ENCODE peak calls at places on chromosomes 11 and 22, in nine cellular contexts. D is brain microvascular endothelial cell; Z is mucosa of descending colon; S is hepatocyte; K is stomach; X is effector memory CD4-positive, alpha-beta T cell; H is upper lobe of right lung; B is AG09309; N is body of pancreas. U is an unnamed sample.

GRCh38 chr11:94563176-94563847 is 3.9 kb upstream of the PIWIL4 start:
- DNase-seq in Z (no peak), X (no peak), K (no peak), H (no peak), N (no peak), D (peak; percentile 59), B (no peak), S (no peak), U (no peak)

GRCh38 chr22:49533886-49534285 is 293.8 kb downstream of the BRD1 start:
- DNase-seq in B (no peak), S (no peak), X (no peak), D (no peak), H (peak; percentile 57), N (no peak), Z (no peak), K (no peak), U (no peak)

GRCh38 chr22:19003518-19003917 is 67.4 kb upstream of the PRODH start:
- DNase-seq in K (no peak), X (no peak), S (no peak), B (no peak), D (no peak), N (no peak), Z (no peak), H (no peak), U (no peak)

GRCh38 chr11:32109138-32109537 is 18.3 kb downstream of the RCN1 start:
- DNase-seq in N (no peak), H (no peak), D (peak; percentile 61), Z (no peak), X (no peak), B (no peak), K (no peak), S (no peak), U (no peak)

GRCh38 chr22:41052661-41053490 is 39.5 kb upstream of the EP300 start:
- DNase-seq in H (no peak), K (no peak), N (no peak), Z (no peak), S (peak; percentile 57), X (no peak), B (peak; percentile 28), D (peak; percentile 51), U (no peak)

GRCh38 chr11:833114-833791 is 501 bp downstream of the CD151 start:
- DNase-seq in Z (peak; percentile 83), N (peak; percentile 74), K (peak; percentile 69), H (peak; percentile 86), S (peak; percentile 86), X (no peak), B (no peak), D (no peak), U (peak; percentile 73)

GRCh38 chr22:26975381-26975780 is 318.0 kb downstream of the MIAT start:
- DNase-seq in B (no peak), Z (no peak), N (no peak), S (no peak), K (no peak), X (no peak), D (no peak), H (no peak), U (no peak)

GRCh38 chr11:45413156-45413833 is 127.2 kb upstream of the SYT13 start:
- DNase-seq in K (no peak), S (no peak), H (no peak), X (no peak), D (no peak), Z (no peak), B (no peak), N (no peak), U (no peak)

GRCh38 chr11:27551127-27551526 is 44.6 kb upstream of the LIN7C start:
- DNase-seq in X (no peak), H (no peak), D (no peak), B (no peak), K (no peak), S (no peak), N (no peak), Z (no peak), U (no peak)

GRCh38 chr11:72216638-72217037 is at the start of gene FOLR2:
- DNase-seq in B (no peak), K (peak; percentile 13), H (no peak), Z (no peak), D (no peak), X (no peak), N (no peak), S (no peak), U (no peak)

GRCh38 chr11:123482225-123482624 is 52.2 kb downstream of the GRAMD1B start:
- DNase-seq in X (no peak), K (no peak), B (no peak), N (no peak), H (no peak), D (no peak), Z (no peak), S (no peak), U (no peak)

GRCh38 chr11:106420686-106421085 is 343.2 kb downstream of the AASDHPPT start:
- DNase-seq in D (no peak), S (no peak), K (no peak), B (no peak), X (no peak), Z (no peak), N (no peak), H (no peak), U (no peak)

GRCh38 chr11:43963221-43963620 is 20.8 kb downstream of the C11orf96 start:
- DNase-seq in B (no peak), S (no peak), Z (no peak), K (no peak), N (no peak), D (no peak), H (no peak), X (no peak), U (no peak)

GRCh38 chr22:42939451-42939881 is 75.5 kb downstream of the PACSIN2 start:
- DNase-seq in Z (no peak), X (no peak), H (peak; percentile 5), N (no peak), K (no peak), B (no peak), S (no peak), D (no peak), U (peak; percentile 51)

GRCh38 chr11:35139883-35140282 is 912 bp downstream of the CD44 start:
- DNase-seq in N (peak; percentile 46), S (no peak), K (no peak), X (no peak), B (no peak), H (no peak), Z (no peak), D (no peak), U (no peak)

GRCh38 chr11:35138949-35139881 is at the start of gene CD44:
- DNase-seq in B (peak; percentile 54), D (peak; percentile 56), S (peak; percentile 51), H (peak; percentile 84), X (peak; percentile 72), Z (peak; percentile 87), N (peak; percentile 86), K (peak; percentile 66), U (peak; percentile 86)

GRCh38 chr11:35141538-35141937 is 2.6 kb downstream of the CD44 start:
- DNase-seq in B (no peak), Z (peak; percentile 78), S (no peak), H (peak; percentile 79), K (peak; percentile 60), X (no peak), N (peak; percentile 65), D (no peak), U (peak; percentile 85)

GRCh38 chr11:35142481-35143207 is 3.7 kb downstream of the CD44 start:
- DNase-seq in N (peak; percentile 15), S (peak; percentile 48), Z (no peak), B (no peak), H (no peak), K (no peak), D (peak; percentile 49), X (no peak), U (peak; percentile 42)

GRCh38 chr11:35141034-35141433 is 2.1 kb downstream of the CD44 start:
- DNase-seq in Z (no peak), D (no peak), B (no peak), K (no peak), H (no peak), S (no peak), X (no peak), N (no peak), U (no peak)
- H3K4me3 ChIP-seq in Z (no peak overlapping the region), D (peak overlapping the region; percentile 97), B (peak overlapping the region; percentile 86), K (peak overlapping the region; percentile 67), H (peak overlapping the region; percentile 74), S (no peak overlapping the region), X (peak overlapping the region; percentile 85), N (no peak overlapping the region), U (peak overlapping the region; percentile 83)

DNA sequence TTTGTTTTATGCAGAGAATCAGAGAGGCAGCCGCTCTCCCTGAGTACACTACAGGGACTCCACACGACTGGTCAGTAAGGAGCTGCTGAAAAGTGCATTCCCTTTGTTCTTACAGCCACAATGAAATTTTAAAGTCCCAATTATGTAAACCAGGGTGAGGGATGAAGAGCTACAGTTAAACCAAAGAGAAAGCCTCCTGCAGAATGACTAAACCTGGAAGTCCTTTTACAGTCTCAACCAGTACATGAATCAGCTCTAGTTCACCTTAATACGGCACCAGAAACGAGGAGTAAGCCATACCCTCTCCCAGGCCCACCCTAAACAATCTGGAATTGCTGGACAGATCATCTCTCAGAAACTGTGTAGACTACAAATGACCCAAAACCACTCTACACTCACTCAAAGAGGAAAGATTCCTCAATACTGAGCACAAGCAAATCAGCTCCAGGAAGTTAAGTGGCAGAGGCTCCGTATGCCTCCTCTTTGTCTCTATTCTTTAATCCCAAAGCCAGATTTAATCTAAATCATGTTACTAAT is 113.1 kb downstream of the RBFOX2 start:
- DNase-seq in X (no peak), Z (no peak), N (no peak), H (no peak), S (no peak), B (no peak), K (no peak), D (no peak), U (no peak)
- H3K4me3 ChIP-seq in X (no peak overlapping the region), Z (no peak overlapping the region), N (no peak overlapping the region), H (peak overlapping the region; percentile 56), S (peak overlapping the region; percentile 20), B (no peak overlapping the region), K (peak overlapping the region; percentile 43), D (peak overlapping the region; percentile 57), U (peak overlapping the region; percentile 50)

GRCh38 chr11:11748706-11749365 is 92.9 kb upstream of the USP47 start:
- DNase-seq in Z (no peak), K (no peak), B (peak; percentile 3), D (peak; percentile 3), S (no peak), H (no peak), X (no peak), N (no peak), U (no peak)
- H3K4me3 ChIP-seq in Z (no peak overlapping the region), K (no peak overlapping the region), B (no peak overlapping the region), D (no peak overlapping the region), S (no peak overlapping the region), H (no peak overlapping the region), X (no peak overlapping the region), N (no peak overlapping the region), U (no peak overlapping the region)

DNA sequence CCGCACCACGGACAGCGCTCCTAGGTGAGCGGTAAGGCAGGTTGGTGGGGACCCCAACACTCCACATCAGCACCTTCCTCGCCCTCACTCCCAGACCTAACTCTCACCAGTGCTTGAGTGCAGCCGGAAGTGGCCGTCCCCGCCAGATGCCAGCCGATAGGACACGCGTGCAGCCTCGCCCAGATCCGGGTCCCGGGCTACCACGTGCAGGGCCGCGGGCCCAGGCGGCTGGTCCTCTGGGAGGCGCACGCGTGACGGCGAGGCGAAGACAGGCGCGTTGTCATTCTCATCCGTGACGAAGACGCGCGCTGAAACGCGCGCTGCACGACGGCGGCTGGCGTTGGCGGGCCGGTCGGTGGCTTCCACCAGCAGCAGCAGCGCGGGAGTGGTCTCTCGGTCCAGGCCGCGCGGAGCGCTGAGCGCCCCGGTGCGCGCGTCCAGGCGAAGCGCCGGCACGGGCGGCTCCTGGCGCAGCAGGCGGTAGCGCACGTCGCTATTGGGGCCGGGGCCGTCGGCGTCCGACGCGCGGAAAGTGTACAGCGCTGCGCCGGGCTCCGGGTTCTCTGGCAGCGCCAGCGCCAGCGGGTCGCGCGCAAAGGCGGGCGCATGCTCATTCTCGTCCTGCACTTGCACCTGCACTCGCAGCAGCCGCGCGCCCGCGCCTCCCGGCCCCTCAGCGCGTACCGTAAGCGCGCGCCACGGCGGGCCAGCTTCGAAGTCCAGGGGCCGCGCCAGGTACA is 10.8 kb upstream of the TPP1 start:
- DNase-seq in H (no peak), D (no peak), N (peak; percentile 63), X (no peak), B (no peak), K (peak; percentile 62), Z (peak; percentile 65), S (peak; percentile 45), U (peak; percentile 26)
- H3K4me3 ChIP-seq in H (peak overlapping the region; percentile 21), D (no peak overlapping the region), N (peak overlapping the region; percentile 9), X (no peak overlapping the region), B (no peak overlapping the region), K (peak overlapping the region; percentile 32), Z (no peak overlapping the region), S (no peak overlapping the region), U (peak overlapping the region; percentile 29)